ENCODE peak calls at places on chromosomes 6 and 20, in six cellular contexts. One of them, this sample, is unnamed.

GRCh38 chr6:84860493-84860892 is 96.1 kb upstream of the TBX18 start:
- DNase-seq in esophagus squamous epithelium: no peak
- DNase-seq in cardiac muscle cell: no peak
- DNase-seq in foreskin fibroblast: peak
- DNase-seq in NCI-H345: no peak
- DNase-seq in HT1080: no peak
- DNase-seq in this sample: no peak

GRCh38 chr6:150063640-150064039 is 5.3 kb downstream of the ULBP3 start:
- DNase-seq in esophagus squamous epithelium: no peak
- DNase-seq in cardiac muscle cell: no peak
- DNase-seq in foreskin fibroblast: no peak
- DNase-seq in NCI-H345: no peak
- DNase-seq in HT1080: no peak
- DNase-seq in this sample: no peak

GRCh38 chr6:151240036-151240685 is 394 bp downstream of the AKAP12 start:
- DNase-seq in esophagus squamous epithelium: no peak
- DNase-seq in cardiac muscle cell: peak
- DNase-seq in foreskin fibroblast: peak
- DNase-seq in NCI-H345: peak
- DNase-seq in HT1080: peak
- DNase-seq in this sample: peak

GRCh38 chr6:164018127-164018526 is 603.6 kb downstream of the QKI start:
- DNase-seq in esophagus squamous epithelium: no peak
- DNase-seq in cardiac muscle cell: no peak
- DNase-seq in foreskin fibroblast: no peak
- DNase-seq in NCI-H345: no peak
- DNase-seq in HT1080: no peak
- DNase-seq in this sample: no peak

GRCh38 chr20:1894471-1894950 is 696 bp upstream of the SIRPA start:
- DNase-seq in esophagus squamous epithelium: no peak
- DNase-seq in cardiac muscle cell: peak
- DNase-seq in foreskin fibroblast: peak
- DNase-seq in NCI-H345: peak
- DNase-seq in HT1080: peak
- DNase-seq in this sample: no peak

GRCh38 chr6:156402227-156402626 is 375.0 kb upstream of the ARID1B start:
- DNase-seq in esophagus squamous epithelium: no peak
- DNase-seq in cardiac muscle cell: no peak
- DNase-seq in foreskin fibroblast: no peak
- DNase-seq in NCI-H345: no peak
- DNase-seq in HT1080: no peak
- DNase-seq in this sample: no peak

GRCh38 chr6:156618600-156619205 is 158.5 kb upstream of the ARID1B start:
- DNase-seq in esophagus squamous epithelium: no peak
- DNase-seq in cardiac muscle cell: peak
- DNase-seq in foreskin fibroblast: no peak
- DNase-seq in NCI-H345: peak
- DNase-seq in HT1080: no peak
- DNase-seq in this sample: peak

GRCh38 chr6:122620902-122621301 is 10.7 kb downstream of the PKIB start:
- DNase-seq in esophagus squamous epithelium: no peak
- DNase-seq in cardiac muscle cell: no peak
- DNase-seq in foreskin fibroblast: peak
- DNase-seq in NCI-H345: no peak
- DNase-seq in HT1080: peak
- DNase-seq in this sample: no peak

GRCh38 chr6:108795814-108796213 is 52.4 kb upstream of the ARMC2 start:
- DNase-seq in esophagus squamous epithelium: no peak
- DNase-seq in cardiac muscle cell: no peak
- DNase-seq in foreskin fibroblast: no peak
- DNase-seq in NCI-H345: no peak
- DNase-seq in HT1080: no peak
- DNase-seq in this sample: no peak

GRCh38 chr20:3716195-3716834 is 3.9 kb upstream of the SIGLEC1 start:
- DNase-seq in esophagus squamous epithelium: no peak
- DNase-seq in cardiac muscle cell: peak
- DNase-seq in foreskin fibroblast: peak
- DNase-seq in NCI-H345: peak
- DNase-seq in HT1080: peak
- DNase-seq in this sample: no peak

GRCh38 chr6:160348552-160349441 is 619 bp downstream of the SLC22A3 start:
- DNase-seq in esophagus squamous epithelium: no peak
- DNase-seq in cardiac muscle cell: peak
- DNase-seq in foreskin fibroblast: peak
- DNase-seq in NCI-H345: no peak
- DNase-seq in HT1080: no peak
- DNase-seq in this sample: peak

GRCh38 chr6:97049254-97050004 is 124.9 kb downstream of the KLHL32 start:
- DNase-seq in esophagus squamous epithelium: no peak
- DNase-seq in cardiac muscle cell: no peak
- DNase-seq in foreskin fibroblast: no peak
- DNase-seq in NCI-H345: no peak
- DNase-seq in HT1080: peak
- DNase-seq in this sample: no peak

GRCh38 chr6:23089981-23090380 is 520.6 kb downstream of the HDGFL1 start:
- DNase-seq in esophagus squamous epithelium: no peak
- DNase-seq in cardiac muscle cell: no peak
- DNase-seq in foreskin fibroblast: no peak
- DNase-seq in NCI-H345: peak
- DNase-seq in HT1080: no peak
- DNase-seq in this sample: no peak

GRCh38 chr6:128487746-128488145 is 32.7 kb downstream of the PTPRK start:
- DNase-seq in esophagus squamous epithelium: no peak
- DNase-seq in cardiac muscle cell: no peak
- DNase-seq in foreskin fibroblast: no peak
- DNase-seq in NCI-H345: no peak
- DNase-seq in HT1080: peak
- DNase-seq in this sample: no peak